ENCODE peak calls at places on chromosome 3, in ten cellular contexts. O, P, V, E, B, U, A, I, K and H are unnamed samples.

GRCh38 chr3:112738366-112738765 is 97.4 kb upstream of the CCDC80 start:
- DNase-seq in O (no peak), P (peak; percentile 70), V (peak; percentile 50), E (no peak), B (no peak), U (no peak), A (no peak), I (no peak), K (no peak), H (no peak)

GRCh38 chr3:24829011-24829581 is 334.4 kb upstream of the THRB start:
- DNase-seq in O (no peak), P (no peak), V (peak; percentile 5), E (peak; percentile 55), B (peak; percentile 78), U (no peak), A (no peak), I (no peak), K (peak; percentile 63), H (no peak)

GRCh38 chr3:105571005-105571404 is 204.3 kb downstream of the ALCAM start:
- DNase-seq in O (no peak), P (no peak), V (no peak), E (no peak), B (no peak), U (no peak), A (no peak), I (no peak), K (no peak), H (no peak)

GRCh38 chr3:29057326-29057725 is 223.5 kb upstream of the RBMS3 start:
- DNase-seq in O (no peak), P (peak; percentile 66), V (peak; percentile 76), E (no peak), B (no peak), U (no peak), A (peak; percentile 39), I (peak; percentile 71), K (no peak), H (no peak)

GRCh38 chr3:55490194-55490913 is 3.2 kb upstream of the WNT5A start:
- DNase-seq in O (peak; percentile 59), P (no peak), V (no peak), E (no peak), B (no peak), U (no peak), A (no peak), I (no peak), K (no peak), H (no peak)

GRCh38 chr3:32498992-32499391 is 3.7 kb downstream of the CMTM6 start:
- DNase-seq in O (no peak), P (no peak), V (no peak), E (no peak), B (no peak), U (no peak), A (no peak), I (no peak), K (no peak), H (no peak)

GRCh38 chr3:190096345-190096744 is 24.4 kb downstream of the P3H2 start:
- DNase-seq in O (no peak), P (no peak), V (no peak), E (no peak), B (no peak), U (no peak), A (no peak), I (no peak), K (no peak), H (no peak)

GRCh38 chr3:13189639-13190375 is 116.6 kb upstream of the IQSEC1 start:
- DNase-seq in O (peak; percentile 84), P (peak; percentile 8), V (peak; percentile 14), E (no peak), B (peak; percentile 57), U (peak; percentile 13), A (no peak), I (peak; percentile 17), K (no peak), H (no peak)

GRCh38 chr3:141659821-141660597 is 78.1 kb upstream of the RNF7 start:
- DNase-seq in O (peak; percentile 37), P (peak; percentile 30), V (peak; percentile 33), E (peak; percentile 70), B (peak; percentile 79), U (peak; percentile 53), A (no peak), I (peak; percentile 18), K (peak; percentile 65), H (no peak)

GRCh38 chr3:173403376-173403775 is 5.8 kb downstream of the NLGN1 start:
- DNase-seq in O (no peak), P (no peak), V (no peak), E (no peak), B (no peak), U (no peak), A (no peak), I (no peak), K (no peak), H (no peak)

GRCh38 chr3:122942241-122942640 is 85.3 kb downstream of the SEMA5B start:
- DNase-seq in O (peak; percentile 30), P (no peak), V (no peak), E (no peak), B (no peak), U (no peak), A (no peak), I (no peak), K (no peak), H (no peak)

GRCh38 chr3:188627652-188628051 is 473.7 kb downstream of the LPP start:
- DNase-seq in O (peak; percentile 91), P (peak; percentile 63), V (peak; percentile 87), E (no peak), B (no peak), U (no peak), A (peak; percentile 70), I (peak; percentile 82), K (no peak), H (no peak)

GRCh38 chr3:14871456-14872200 is 52.9 kb downstream of the FGD5 start:
- DNase-seq in O (no peak), P (no peak), V (no peak), E (no peak), B (no peak), U (peak; percentile 12), A (no peak), I (peak; percentile 14), K (no peak), H (no peak)

GRCh38 chr3:147699175-147699838 is 290.1 kb downstream of the ZIC1 start:
- DNase-seq in O (peak; percentile 59), P (peak; percentile 73), V (peak; percentile 72), E (no peak), B (no peak), U (no peak), A (no peak), I (peak; percentile 21), K (no peak), H (no peak)

GRCh38 chr3:13627681-13628080 is 78.8 kb downstream of the FBLN2 start:
- DNase-seq in O (no peak), P (no peak), V (no peak), E (peak; percentile 6), B (no peak), U (no peak), A (no peak), I (no peak), K (no peak), H (no peak)

GRCh38 chr3:123724306-123724705 is 139.5 kb upstream of the HACD2 start:
- DNase-seq in O (peak; percentile 35), P (peak; percentile 36), V (no peak), E (no peak), B (no peak), U (no peak), A (no peak), I (no peak), K (no peak), H (no peak)

GRCh38 chr3:46707601-46708011 is 6.4 kb downstream of the TMIE start:
- DNase-seq in O (no peak), P (no peak), V (no peak), E (no peak), B (no peak), U (no peak), A (no peak), I (no peak), K (no peak), H (no peak)

GRCh38 chr3:107855710-107856109 is 235.1 kb downstream of the CD47 start:
- DNase-seq in O (peak; percentile 64), P (peak; percentile 19), V (peak; percentile 76), E (no peak), B (peak; percentile 33), U (no peak), A (no peak), I (no peak), K (no peak), H (no peak)
- TF ChIP-seq CTCF in O (peak; percentile 69), P (peak; percentile 20), V (peak; percentile 62), E (peak; percentile 24), B (peak; percentile 26), U (no peak), A (peak; percentile 17), I (no peak), K (no peak), H (peak; percentile 48)

DNA sequence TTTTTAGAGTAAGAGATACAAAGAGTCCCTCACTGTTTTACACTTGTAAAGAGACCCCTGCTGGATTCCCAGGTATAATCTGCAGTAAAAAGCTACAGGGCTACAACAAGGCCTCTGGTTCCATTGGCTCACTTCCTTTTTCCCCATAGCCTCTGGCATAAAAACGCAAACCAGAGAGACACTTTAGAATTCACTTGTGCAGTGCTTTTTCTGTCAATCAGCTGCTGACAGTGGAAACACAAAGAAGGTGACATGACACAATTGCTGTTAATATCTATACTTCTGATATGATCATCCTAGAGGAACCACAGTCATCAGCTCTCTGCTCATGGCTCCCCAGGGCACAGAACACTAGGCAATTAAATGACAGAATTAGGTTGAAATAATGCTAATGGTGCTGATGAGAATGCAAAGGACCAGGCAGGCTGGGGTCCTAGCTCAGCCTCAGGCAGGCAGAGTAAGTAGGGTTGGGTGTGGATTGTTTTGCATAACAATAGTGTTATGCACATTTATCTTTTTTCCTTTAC is 667.9 kb upstream of the CFAP20DC start:
- DNase-seq in O (no peak), P (no peak), V (no peak), E (no peak), B (no peak), U (no peak), A (no peak), I (no peak), K (no peak), H (no peak)
- H3K4me3 ChIP-seq in O (no peak overlapping the region), P (no peak overlapping the region), V (no peak overlapping the region), E (no peak overlapping the region), B (no peak overlapping the region), U (no peak overlapping the region), A (no peak overlapping the region), I (no peak overlapping the region), K (no peak overlapping the region), H (no peak overlapping the region)

GRCh38 chr3:34882764-34883163 is 756.6 kb upstream of the ARPP21 start:
- DNase-seq in O (no peak), P (no peak), V (peak; percentile 43), E (no peak), B (no peak), U (no peak), A (no peak), I (no peak), K (no peak), H (no peak)
- TF ChIP-seq CTCF in O (no peak), P (no peak), V (peak; percentile 54), E (peak; percentile 35), B (peak; percentile 14), U (no peak), A (no peak), I (no peak), K (no peak), H (no peak)

GRCh38 chr3:152760591-152760990 is 74.3 kb upstream of the P2RY1 start:
- DNase-seq in O (no peak), P (no peak), V (no peak), E (no peak), B (no peak), U (no peak), A (no peak), I (no peak), K (no peak), H (no peak)

GRCh38 chr3:152754303-152754702 is 80.6 kb upstream of the P2RY1 start:
- DNase-seq in O (no peak), P (no peak), V (no peak), E (no peak), B (no peak), U (no peak), A (no peak), I (no peak), K (no peak), H (no peak)

GRCh38 chr3:152760024-152760563 is 74.8 kb upstream of the P2RY1 start:
- DNase-seq in O (no peak), P (no peak), V (no peak), E (no peak), B (no peak), U (no peak), A (no peak), I (no peak), K (no peak), H (peak; percentile 43)
- H3K4me3 ChIP-seq in O (no peak overlapping the region), P (no peak overlapping the region), V (no peak overlapping the region), E (no peak overlapping the region), B (no peak overlapping the region), U (no peak overlapping the region), A (no peak overlapping the region), I (no peak overlapping the region), K (no peak overlapping the region), H (no peak overlapping the region)